ENCODE peak calls at places on chromosomes 13 and 19, in six cellular contexts. One of them, this sample, is unnamed.

GRCh38 chr13:52136763-52137162 is 7.9 kb upstream of the NEK5 start:
- DNase-seq in BJ: no peak
- DNase-seq in SK-N-SH: no peak
- DNase-seq in body of pancreas: no peak
- DNase-seq in cardiac fibroblast: no peak
- DNase-seq in fibroblast of lung: no peak
- DNase-seq in this sample: no peak

GRCh38 chr19:48501446-48501960 is 10.1 kb downstream of the LMTK3 start:
- DNase-seq in BJ: no peak
- DNase-seq in SK-N-SH: no peak
- DNase-seq in body of pancreas: peak; percentile 93
- DNase-seq in cardiac fibroblast: no peak
- DNase-seq in fibroblast of lung: no peak
- DNase-seq in this sample: no peak

GRCh38 chr13:81017525-81018152 is 676.7 kb upstream of the SPRY2 start:
- DNase-seq in BJ: no peak
- DNase-seq in SK-N-SH: peak; percentile 44
- DNase-seq in body of pancreas: no peak
- DNase-seq in cardiac fibroblast: peak; percentile 75
- DNase-seq in fibroblast of lung: peak; percentile 27
- DNase-seq in this sample: no peak

GRCh38 chr19:1042689-1043511 is 3.0 kb downstream of the ABCA7 start:
- DNase-seq in BJ: no peak
- DNase-seq in SK-N-SH: no peak
- DNase-seq in body of pancreas: no peak
- DNase-seq in cardiac fibroblast: no peak
- DNase-seq in fibroblast of lung: no peak
- DNase-seq in this sample: no peak

GRCh38 chr19:34847393-34847792 is 74.4 kb upstream of the ZNF599 start:
- DNase-seq in BJ: no peak
- DNase-seq in SK-N-SH: no peak
- DNase-seq in body of pancreas: no peak
- DNase-seq in cardiac fibroblast: no peak
- DNase-seq in fibroblast of lung: no peak
- DNase-seq in this sample: no peak

GRCh38 chr13:35346494-35346893 is 130.0 kb downstream of the MAB21L1 start:
- DNase-seq in BJ: no peak
- DNase-seq in SK-N-SH: no peak
- DNase-seq in body of pancreas: no peak
- DNase-seq in cardiac fibroblast: no peak
- DNase-seq in fibroblast of lung: no peak
- DNase-seq in this sample: no peak

GRCh38 chr13:77398825-77399620 is 72.1 kb upstream of the MYCBP2 start:
- DNase-seq in BJ: no peak
- DNase-seq in SK-N-SH: no peak
- DNase-seq in body of pancreas: no peak
- DNase-seq in cardiac fibroblast: no peak
- DNase-seq in fibroblast of lung: no peak
- DNase-seq in this sample: no peak

GRCh38 chr13:95411641-95412040 is 110.4 kb upstream of the ABCC4 start:
- DNase-seq in BJ: no peak
- DNase-seq in SK-N-SH: no peak
- DNase-seq in body of pancreas: peak; percentile 17
- DNase-seq in cardiac fibroblast: peak; percentile 37
- DNase-seq in fibroblast of lung: peak; percentile 42
- DNase-seq in this sample: no peak

GRCh38 chr19:42422576-42423461 is 4.4 kb downstream of the LIPE start:
- DNase-seq in BJ: no peak
- DNase-seq in SK-N-SH: peak; percentile 85
- DNase-seq in body of pancreas: no peak
- DNase-seq in cardiac fibroblast: no peak
- DNase-seq in fibroblast of lung: peak; percentile 11
- DNase-seq in this sample: no peak

GRCh38 chr19:13975870-13976269 is 23.6 kb downstream of the DCAF15 start:
- DNase-seq in BJ: no peak
- DNase-seq in SK-N-SH: no peak
- DNase-seq in body of pancreas: no peak
- DNase-seq in cardiac fibroblast: no peak
- DNase-seq in fibroblast of lung: no peak
- DNase-seq in this sample: no peak

GRCh38 chr19:49287141-49287540 is 37.9 kb downstream of the SLC6A16 start:
- DNase-seq in BJ: no peak
- DNase-seq in SK-N-SH: no peak
- DNase-seq in body of pancreas: no peak
- DNase-seq in cardiac fibroblast: no peak
- DNase-seq in fibroblast of lung: no peak
- DNase-seq in this sample: no peak

GRCh38 chr19:19822148-19822429 is 539 bp upstream of the ZNF506 start:
- DNase-seq in BJ: no peak
- DNase-seq in SK-N-SH: peak; percentile 17
- DNase-seq in body of pancreas: no peak
- DNase-seq in cardiac fibroblast: no peak
- DNase-seq in fibroblast of lung: no peak
- DNase-seq in this sample: no peak

GRCh38 chr13:29693297-29693945 is 97.9 kb upstream of the SLC7A1 start:
- DNase-seq in BJ: no peak
- DNase-seq in SK-N-SH: no peak
- DNase-seq in body of pancreas: peak; percentile 94
- DNase-seq in cardiac fibroblast: no peak
- DNase-seq in fibroblast of lung: no peak
- DNase-seq in this sample: no peak

GRCh38 chr13:30216111-30216510 is 91.2 kb downstream of the KATNAL1 start:
- DNase-seq in BJ: no peak
- DNase-seq in SK-N-SH: no peak
- DNase-seq in body of pancreas: no peak
- DNase-seq in cardiac fibroblast: no peak
- DNase-seq in fibroblast of lung: no peak
- DNase-seq in this sample: no peak

GRCh38 chr13:31014461-31014860 is 82.0 kb downstream of the TEX26 start:
- DNase-seq in BJ: no peak
- DNase-seq in SK-N-SH: no peak
- DNase-seq in body of pancreas: no peak
- DNase-seq in cardiac fibroblast: no peak
- DNase-seq in fibroblast of lung: no peak
- DNase-seq in this sample: no peak

GRCh38 chr19:41623360-41623759 is 3.5 kb downstream of the CEACAM4 start:
- DNase-seq in BJ: no peak
- DNase-seq in SK-N-SH: no peak
- DNase-seq in body of pancreas: no peak
- DNase-seq in cardiac fibroblast: no peak
- DNase-seq in fibroblast of lung: no peak
- DNase-seq in this sample: no peak

GRCh38 chr13:36820222-36820621 is 1.2 kb downstream of the RFXAP start:
- DNase-seq in BJ: no peak
- DNase-seq in SK-N-SH: no peak
- DNase-seq in body of pancreas: no peak
- DNase-seq in cardiac fibroblast: peak; percentile 21
- DNase-seq in fibroblast of lung: no peak
- DNase-seq in this sample: no peak
- H3K4me3 ChIP-seq in BJ: peak overlapping the region; percentile 92
- H3K4me3 ChIP-seq in SK-N-SH: peak overlapping the region; percentile 81
- H3K4me3 ChIP-seq in body of pancreas: no peak overlapping the region
- H3K4me3 ChIP-seq in cardiac fibroblast: peak overlapping the region; percentile 81
- H3K4me3 ChIP-seq in fibroblast of lung: peak overlapping the region; percentile 88
- H3K4me3 ChIP-seq in this sample: peak overlapping the region; percentile 80

GRCh38 chr19:30674656-30675055 is 302.5 kb downstream of the ZNF536 start:
- DNase-seq in BJ: no peak
- DNase-seq in SK-N-SH: no peak
- DNase-seq in body of pancreas: no peak
- DNase-seq in cardiac fibroblast: no peak
- DNase-seq in fibroblast of lung: no peak
- DNase-seq in this sample: no peak
- TF ChIP-seq CTCF in BJ: no peak
- TF ChIP-seq CTCF in SK-N-SH: no peak
- TF ChIP-seq CTCF in body of pancreas: no peak
- TF ChIP-seq CTCF in cardiac fibroblast: no peak
- TF ChIP-seq CTCF in fibroblast of lung: no peak
- TF ChIP-seq CTCF in this sample: no peak

GRCh38 chr19:31330237-31330636 is 19.0 kb downstream of the TSHZ3 start:
- DNase-seq in BJ: no peak
- DNase-seq in SK-N-SH: no peak
- DNase-seq in body of pancreas: no peak
- DNase-seq in cardiac fibroblast: no peak
- DNase-seq in fibroblast of lung: no peak
- DNase-seq in this sample: no peak

GRCh38 chr19:31332096-31332495 is 17.1 kb downstream of the TSHZ3 start:
- DNase-seq in BJ: no peak
- DNase-seq in SK-N-SH: no peak
- DNase-seq in body of pancreas: no peak
- DNase-seq in cardiac fibroblast: no peak
- DNase-seq in fibroblast of lung: peak; percentile 76
- DNase-seq in this sample: no peak

GRCh38 chr19:31329819-31330218 is 19.4 kb downstream of the TSHZ3 start:
- DNase-seq in BJ: no peak
- DNase-seq in SK-N-SH: no peak
- DNase-seq in body of pancreas: no peak
- DNase-seq in cardiac fibroblast: no peak
- DNase-seq in fibroblast of lung: no peak
- DNase-seq in this sample: no peak

GRCh38 chr19:31331536-31331935 is 17.7 kb downstream of the TSHZ3 start:
- DNase-seq in BJ: no peak
- DNase-seq in SK-N-SH: no peak
- DNase-seq in body of pancreas: no peak
- DNase-seq in cardiac fibroblast: no peak
- DNase-seq in fibroblast of lung: no peak
- DNase-seq in this sample: no peak

DNA sequence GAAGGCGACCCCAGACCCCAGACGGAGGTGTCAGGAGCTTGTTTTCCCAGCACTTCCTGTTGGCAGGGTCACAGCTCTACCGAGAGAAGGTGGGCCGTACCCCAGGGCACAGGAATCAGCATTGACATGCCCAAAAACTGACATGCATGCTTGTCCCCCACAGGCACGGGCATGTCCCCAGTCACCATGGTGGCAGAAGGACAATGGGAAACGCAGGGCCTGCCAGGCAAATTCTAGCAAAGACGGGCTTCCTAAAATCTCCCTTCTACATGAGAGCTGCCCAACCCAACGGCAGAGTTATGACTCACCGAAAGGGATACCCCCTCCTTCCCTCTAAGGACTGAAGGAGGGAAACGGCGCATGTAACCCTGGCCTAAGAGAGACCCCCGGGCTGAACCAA is 18.5 kb downstream of the TSHZ3 start:
- DNase-seq in BJ: no peak
- DNase-seq in SK-N-SH: no peak
- DNase-seq in body of pancreas: no peak
- DNase-seq in cardiac fibroblast: no peak
- DNase-seq in fibroblast of lung: no peak
- DNase-seq in this sample: no peak
- H3K4me3 ChIP-seq in BJ: no peak overlapping the region
- H3K4me3 ChIP-seq in SK-N-SH: no peak overlapping the region
- H3K4me3 ChIP-seq in body of pancreas: no peak overlapping the region
- H3K4me3 ChIP-seq in cardiac fibroblast: no peak overlapping the region
- H3K4me3 ChIP-seq in fibroblast of lung: no peak overlapping the region
- H3K4me3 ChIP-seq in this sample: no peak overlapping the region

DNA sequence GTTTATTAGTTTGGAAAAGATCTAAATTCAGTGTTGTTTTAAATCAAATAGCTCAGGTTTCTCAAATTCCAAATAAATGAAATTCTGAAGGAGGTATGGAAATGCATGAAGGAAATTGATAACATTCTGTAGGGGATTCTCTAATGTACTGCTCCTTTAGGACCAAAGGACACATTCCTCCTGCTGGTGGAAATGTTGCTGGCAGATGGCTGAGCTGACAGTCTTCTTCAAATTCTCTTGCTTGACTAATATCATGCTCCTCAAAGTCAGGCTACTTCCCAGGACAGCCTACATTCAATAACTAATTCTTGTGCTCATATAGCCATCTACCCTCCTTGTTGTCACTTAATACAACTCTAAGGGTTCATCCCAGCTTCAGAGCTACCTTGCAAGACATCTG is 1118.5 kb downstream of the PCDH9 start:
- DNase-seq in BJ: no peak
- DNase-seq in SK-N-SH: no peak
- DNase-seq in body of pancreas: no peak
- DNase-seq in cardiac fibroblast: no peak
- DNase-seq in fibroblast of lung: no peak
- DNase-seq in this sample: no peak
- TF ChIP-seq CTCF in BJ: no peak
- TF ChIP-seq CTCF in SK-N-SH: no peak
- TF ChIP-seq CTCF in body of pancreas: no peak
- TF ChIP-seq CTCF in cardiac fibroblast: no peak
- TF ChIP-seq CTCF in fibroblast of lung: no peak
- TF ChIP-seq CTCF in this sample: no peak

GRCh38 chr19:50657672-50658437 is 8.6 kb downstream of the C19orf81 start:
- DNase-seq in BJ: peak; percentile 91
- DNase-seq in SK-N-SH: peak; percentile 94
- DNase-seq in body of pancreas: peak; percentile 92
- DNase-seq in cardiac fibroblast: peak; percentile 96
- DNase-seq in fibroblast of lung: peak; percentile 85
- DNase-seq in this sample: peak; percentile 95
- H3K4me3 ChIP-seq in BJ: peak overlapping the region; percentile 55
- H3K4me3 ChIP-seq in SK-N-SH: peak overlapping the region; percentile 62
- H3K4me3 ChIP-seq in body of pancreas: no peak overlapping the region
- H3K4me3 ChIP-seq in cardiac fibroblast: peak overlapping the region; percentile 48
- H3K4me3 ChIP-seq in fibroblast of lung: peak overlapping the region; percentile 10
- H3K4me3 ChIP-seq in this sample: peak overlapping the region; percentile 64

GRCh38 chr13:25037057-25037813 is 58.7 kb upstream of the PABPC3 start:
- DNase-seq in BJ: no peak
- DNase-seq in SK-N-SH: peak; percentile 62
- DNase-seq in body of pancreas: peak; percentile 65
- DNase-seq in cardiac fibroblast: peak; percentile 76
- DNase-seq in fibroblast of lung: peak; percentile 49
- DNase-seq in this sample: peak; percentile 2
- TF ChIP-seq CTCF in BJ: peak; percentile 78
- TF ChIP-seq CTCF in SK-N-SH: peak; percentile 82
- TF ChIP-seq CTCF in body of pancreas: peak; percentile 78
- TF ChIP-seq CTCF in cardiac fibroblast: peak; percentile 83
- TF ChIP-seq CTCF in fibroblast of lung: peak; percentile 67
- TF ChIP-seq CTCF in this sample: peak; percentile 74

DNA sequence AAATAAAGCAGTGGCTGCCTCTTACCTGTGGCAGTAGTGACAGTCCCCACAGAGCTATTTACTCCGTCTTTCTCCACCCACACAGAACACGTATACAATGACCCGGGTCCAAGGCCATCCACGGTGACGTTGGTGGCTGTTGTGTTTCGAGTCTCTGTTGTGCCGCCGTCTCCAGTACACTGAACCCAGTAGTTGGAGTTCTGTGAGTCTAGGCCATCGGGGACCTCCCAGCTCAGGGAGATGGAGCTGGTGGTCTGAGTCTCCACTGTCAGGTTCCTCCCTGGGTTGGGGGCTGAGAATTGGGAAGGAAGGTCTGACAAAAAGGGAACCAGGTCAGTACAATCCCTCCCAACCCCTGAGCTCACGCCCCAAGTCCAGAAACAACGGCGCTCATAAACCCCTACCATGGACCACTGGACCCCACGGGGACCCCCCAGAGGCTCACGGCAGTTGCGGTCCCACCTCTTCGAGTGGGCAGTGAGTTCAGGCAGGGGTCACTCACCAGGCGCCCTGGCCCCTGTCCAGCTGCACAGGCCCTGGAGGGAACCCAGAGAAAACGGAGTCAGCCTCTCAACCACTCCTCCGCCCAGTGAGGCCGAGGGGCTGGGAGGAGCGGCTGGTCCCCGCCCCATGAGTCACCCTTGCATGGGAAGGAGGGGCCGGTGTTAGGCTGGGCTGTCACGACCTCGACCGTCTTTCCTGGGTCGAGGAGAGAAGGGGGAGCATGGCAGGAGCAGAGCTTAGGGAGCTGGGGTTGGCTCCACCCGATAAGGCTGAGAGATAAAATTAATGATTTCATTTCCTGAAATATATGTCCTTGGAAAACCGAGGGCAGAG is 2.4 kb downstream of the PTPRH start:
- DNase-seq in BJ: peak; percentile 67
- DNase-seq in SK-N-SH: peak; percentile 96
- DNase-seq in body of pancreas: peak; percentile 94
- DNase-seq in cardiac fibroblast: peak; percentile 83
- DNase-seq in fibroblast of lung: peak; percentile 85
- DNase-seq in this sample: no peak
- H3K4me3 ChIP-seq in BJ: peak overlapping the region; percentile 29
- H3K4me3 ChIP-seq in SK-N-SH: peak overlapping the region; percentile 19
- H3K4me3 ChIP-seq in body of pancreas: no peak overlapping the region
- H3K4me3 ChIP-seq in cardiac fibroblast: peak overlapping the region; percentile 8
- H3K4me3 ChIP-seq in fibroblast of lung: peak overlapping the region; percentile 57
- H3K4me3 ChIP-seq in this sample: peak overlapping the region; percentile 40